ENCODE peak calls at places on chromosomes 13 and 19, in four cellular contexts. B, R, H and D are unnamed samples.

GRCh38 chr19:56350416-56351045 is 35.9 kb upstream of the ZSCAN5A start:
- DNase-seq in B (peak; percentile 60), R (no peak), H (no peak), D (no peak)

GRCh38 chr19:43534811-43535761 is 2.1 kb downstream of the ZNF575 start:
- DNase-seq in B (peak; percentile 60), R (peak; percentile 58), H (no peak), D (peak; percentile 61)

GRCh38 chr13:27276188-27276587 is 5.6 kb downstream of the RASL11A start:
- DNase-seq in H (no peak), R (no peak), B (peak; percentile 88), D (no peak)

GRCh38 chr13:57632276-57633140 is 964 bp downstream of the PCDH17 start:
- DNase-seq in B (peak; percentile 31), H (no peak), R (no peak), D (peak; percentile 63)

GRCh38 chr13:99886706-99887105 is 84.9 kb downstream of the ZIC5 start:
- DNase-seq in B (no peak), R (no peak), H (no peak), D (no peak)

GRCh38 chr19:21468791-21469190 is 36.6 kb upstream of the ZNF429 start:
- DNase-seq in B (no peak), R (no peak), H (no peak), D (no peak)

GRCh38 chr19:55116232-55117062 is 990 bp downstream of the PPP1R12C start:
- DNase-seq in R (no peak), H (no peak), B (peak; percentile 63), D (peak; percentile 76)

GRCh38 chr19:1366899-1367870 is 16.5 kb upstream of the NDUFS7 start:
- DNase-seq in H (no peak), R (no peak), B (no peak), D (no peak)

GRCh38 chr13:89380101-89380500 is 1708.9 kb downstream of the SLITRK5 start:
- DNase-seq in H (no peak), B (no peak), R (no peak), D (no peak)

GRCh38 chr13:98939552-98940306 is 38.1 kb downstream of the DOCK9 start:
- DNase-seq in H (no peak), B (no peak), R (no peak), D (no peak)

GRCh38 chr13:97879646-97880297 is 73.7 kb upstream of the IPO5 start:
- DNase-seq in H (no peak), R (no peak), B (peak; percentile 80), D (no peak)

GRCh38 chr19:24000656-24001055 is 86.0 kb downstream of the ZNF726 start:
- DNase-seq in H (no peak), R (no peak), B (no peak), D (no peak)

GRCh38 chr13:108508263-108508662 is 121.1 kb upstream of the MYO16 start:
- DNase-seq in B (peak; percentile 47), R (no peak), H (no peak), D (no peak)

GRCh38 chr19:49502866-49503581 is 6.8 kb downstream of the RPS11 start:
- DNase-seq in H (no peak), R (no peak), B (peak; percentile 91), D (peak; percentile 39)

GRCh38 chr13:20127263-20127562 is 33.6 kb downstream of the GJA3 start:
- DNase-seq in B (no peak), H (no peak), R (no peak), D (no peak)

GRCh38 chr19:17075860-17076538 is 422 bp downstream of the MYO9B start:
- DNase-seq in B (no peak), R (no peak), H (no peak), D (peak; percentile 49)

GRCh38 chr19:43700368-43701015 is 15.4 kb upstream of the IRGC start:
- DNase-seq in H (no peak), R (no peak), B (peak; percentile 85), D (peak; percentile 58)

GRCh38 chr19:35153701-35154534 is 617 bp upstream of the FXYD5 start:
- DNase-seq in B (no peak), H (no peak), R (no peak), D (no peak)

GRCh38 chr19:18995804-18996241 is 37.5 kb downstream of the SUGP2 start:
- DNase-seq in H (no peak), R (no peak), B (peak; percentile 94), D (no peak)

GRCh38 chr19:39416626-39417120 is 4.2 kb downstream of the PLEKHG2 start:
- DNase-seq in R (no peak), H (no peak), B (no peak), D (peak; percentile 67)

GRCh38 chr13:113820813-113821651 is 42.8 kb downstream of the GAS6 start:
- DNase-seq in B (peak; percentile 98), R (no peak), H (peak; percentile 33), D (peak; percentile 94)

GRCh38 chr19:8423821-8424223 is 10.7 kb downstream of the MARCHF2 start:
- DNase-seq in B (peak; percentile 99), R (peak; percentile 94), H (peak; percentile 88), D (peak; percentile 98)

GRCh38 chr19:16527334-16527935 is 14.8 kb downstream of the CHERP start:
- DNase-seq in B (no peak), R (no peak), H (no peak), D (no peak)

GRCh38 chr19:56167064-56167578 is 8.7 kb upstream of the GALP start:
- DNase-seq in B (no peak), R (no peak), H (no peak), D (no peak)

GRCh38 chr13:73220966-73221720 is 162.3 kb downstream of the KLF5 start:
- DNase-seq in B (no peak), R (no peak), H (no peak), D (no peak)

GRCh38 chr19:4534836-4535658 is at the start of gene PLIN5:
- DNase-seq in H (no peak), B (peak; percentile 47), R (no peak), D (peak; percentile 32)

GRCh38 chr19:16655727-16656126 is 4.2 kb downstream of the SMIM7 start:
- DNase-seq in B (no peak), H (no peak), R (no peak), D (no peak)

GRCh38 chr13:110856941-110857835 is 57.7 kb downstream of the ANKRD10 start:
- DNase-seq in B (no peak), H (no peak), R (no peak), D (no peak)

GRCh38 chr19:42316223-42317211 is 3.4 kb downstream of the TMEM145 start:
- DNase-seq in R (no peak), B (peak; percentile 21), H (no peak), D (no peak)

GRCh38 chr13:29429496-29429895 is 166.0 kb downstream of the SLC7A1 start:
- DNase-seq in B (no peak), R (no peak), H (no peak), D (no peak)

GRCh38 chr13:24709186-24709913 is 29.1 kb downstream of the ATP12A start:
- DNase-seq in H (peak; percentile 13), R (no peak), B (no peak), D (no peak)

GRCh38 chr13:102310691-102311432 is 91.0 kb downstream of the FGF14 start:
- DNase-seq in B (no peak), H (no peak), R (no peak), D (peak; percentile 69)

GRCh38 chr13:94112227-94112626 is 367.3 kb downstream of the DCT start:
- DNase-seq in H (no peak), B (peak; percentile 95), R (no peak), D (no peak)
- TF ChIP-seq CTCF in H (no peak), B (no peak), R (no peak), D (no peak)

GRCh38 chr19:5590865-5591154 is 23.1 kb upstream of the TINCR start:
- DNase-seq in R (no peak), B (no peak), H (no peak), D (no peak)

GRCh38 chr19:5587661-5588060 is 19.9 kb upstream of the TINCR start:
- DNase-seq in B (no peak), R (no peak), H (no peak), D (no peak)

GRCh38 chr19:5590151-5590864 is 22.6 kb upstream of the TINCR start:
- DNase-seq in R (no peak), B (no peak), H (no peak), D (no peak)

GRCh38 chr19:5588441-5588840 is 20.7 kb upstream of the TINCR start:
- DNase-seq in B (no peak), H (no peak), R (no peak), D (no peak)

DNA sequence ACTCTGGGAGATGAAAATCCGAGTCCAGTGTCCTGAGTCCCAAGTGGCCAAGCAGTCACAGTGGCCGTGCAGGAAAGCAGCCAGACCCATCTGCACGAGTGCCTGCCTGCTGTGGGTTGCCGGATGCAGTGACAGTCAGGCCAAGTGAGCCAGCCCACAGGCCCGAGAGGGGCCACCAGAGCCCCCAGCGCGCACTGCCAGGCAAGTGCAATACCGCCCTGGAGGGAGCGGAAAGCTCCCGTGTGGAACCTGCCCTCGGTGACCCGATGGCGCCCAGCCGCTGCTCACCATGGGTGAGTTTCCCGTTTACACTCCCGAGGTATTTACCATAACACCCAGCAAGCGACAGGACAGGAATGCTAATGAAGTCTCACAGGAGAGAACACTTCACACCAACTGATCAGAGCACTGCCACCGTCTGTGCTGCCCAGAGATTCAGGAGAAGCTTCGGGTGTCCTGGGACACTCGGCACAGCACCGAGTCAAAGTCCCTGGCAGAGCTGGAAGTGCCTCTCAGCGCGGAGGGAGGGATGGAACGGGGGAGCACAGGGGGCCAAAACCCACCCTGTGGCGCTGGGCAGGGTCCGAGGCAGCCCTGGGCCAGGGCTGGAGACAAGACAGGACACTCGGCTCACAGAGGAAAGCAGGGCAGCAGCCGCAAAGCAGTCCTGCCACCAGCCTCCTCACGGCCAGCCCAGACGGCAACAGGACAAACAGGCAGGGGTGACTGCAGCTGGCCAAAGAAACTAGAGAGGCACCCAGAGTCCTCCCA is 21.3 kb upstream of the TINCR start:
- DNase-seq in H (no peak), B (no peak), R (no peak), D (no peak)
- H3K27ac ChIP-seq in H (no peak overlapping the region), B (no peak overlapping the region), R (no peak overlapping the region), D (no peak overlapping the region)

DNA sequence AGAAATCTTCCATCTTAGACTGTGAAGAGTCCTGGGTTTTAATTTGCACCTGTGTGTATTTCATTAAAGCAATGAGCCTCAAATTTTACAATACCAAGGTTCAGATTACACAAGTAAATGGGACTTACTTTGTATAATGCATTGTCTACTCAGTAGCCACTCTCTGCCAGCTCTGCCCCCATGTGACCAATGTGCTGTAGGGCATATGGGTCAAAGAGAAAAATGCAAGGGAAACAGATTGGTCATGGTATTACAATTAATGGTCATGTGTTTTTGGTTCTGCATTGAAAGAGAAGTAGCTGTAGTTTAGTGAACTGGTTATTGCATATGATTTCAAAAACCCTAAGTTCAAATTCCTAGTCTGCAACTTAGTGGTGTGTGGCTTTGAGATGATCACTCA is 545.5 kb downstream of the SUCLA2 start:
- DNase-seq in R (no peak), H (no peak), B (no peak), D (no peak)
- TF ChIP-seq CTCF in R (no peak), H (no peak), B (no peak), D (no peak)

DNA sequence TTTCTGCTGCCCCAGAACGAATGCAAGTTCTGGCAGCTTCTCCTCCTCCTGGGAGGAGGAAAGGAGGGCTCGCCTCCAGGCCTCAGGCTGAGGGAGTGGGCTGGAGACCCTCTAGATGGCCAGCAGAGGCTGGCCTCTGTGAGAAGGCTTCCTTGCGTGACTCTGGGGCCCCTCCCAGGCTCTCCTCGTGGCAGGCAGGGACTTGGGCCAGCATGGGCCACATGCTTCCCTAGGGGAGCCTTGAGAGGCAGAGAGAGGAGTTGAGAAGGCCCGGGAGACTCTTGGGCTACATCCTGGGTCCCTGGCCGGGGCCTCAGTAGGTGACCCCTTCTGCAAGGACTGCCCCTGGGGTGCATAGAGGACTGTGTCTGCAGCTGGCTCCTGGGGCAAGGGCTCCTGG is 25.9 kb downstream of the LYL1 start:
- DNase-seq in B (no peak), H (no peak), R (no peak), D (no peak)
- H3K27ac ChIP-seq in B (peak overlapping the region; percentile 39), H (peak overlapping the region; percentile 99), R (peak overlapping the region; percentile 90), D (peak overlapping the region; percentile 79)